ENCODE peak calls at places on chromosomes 3 and 15, in eight cellular contexts. T is astrocyte; F is colonic mucosa; Z is CD8-positive, alpha-beta memory T cell; S is trophoblast cell; E is IMR-90; A is ovary; K is HCT116. D is an unnamed sample. For H3K4me1, the result is how much of the 10 kb centered on the place peaks cover.

GRCh38 chr3:149646181-149646766 is 11.6 kb downstream of the WWTR1 start:
- DNase-seq in T (peak), F (no peak), Z (no peak), S (peak), E (peak), A (no peak), K (peak), D (no peak)

GRCh38 chr3:184785856-184786255 is 26.1 kb upstream of the VPS8 start:
- DNase-seq in T (no peak), F (no peak), Z (no peak), S (no peak), E (no peak), A (no peak), K (no peak), D (peak)

GRCh38 chr15:81296673-81297072 is 27.3 kb downstream of the STARD5 start:
- DNase-seq in T (no peak), F (peak), Z (peak), S (peak), E (no peak), A (no peak), K (no peak), D (peak)

GRCh38 chr3:197368330-197368729 is 69.9 kb upstream of the DLG1 start:
- DNase-seq in T (peak), F (no peak), Z (no peak), S (no peak), E (no peak), A (no peak), K (no peak), D (no peak)

GRCh38 chr3:188266581-188267274 is 112.8 kb downstream of the LPP start:
- DNase-seq in T (peak), F (no peak), Z (no peak), S (peak), E (peak), A (no peak), K (no peak), D (no peak)

GRCh38 chr15:90822204-90822955 is 46.0 kb upstream of the FURIN start:
- DNase-seq in T (no peak), F (no peak), Z (no peak), S (no peak), E (no peak), A (no peak), K (no peak), D (no peak)

GRCh38 chr3:126191246-126191645 is 10.9 kb upstream of the ALDH1L1 start:
- DNase-seq in T (no peak), F (no peak), Z (no peak), S (peak), E (no peak), A (no peak), K (no peak), D (no peak)

GRCh38 chr3:194489736-194490612 is 3.2 kb upstream of the ATP13A3 start:
- DNase-seq in T (peak), F (no peak), Z (no peak), S (peak), E (peak), A (no peak), K (no peak), D (no peak)

GRCh38 chr15:97446138-97446537 is 514.4 kb upstream of the ARRDC4 start:
- DNase-seq in T (no peak), F (no peak), Z (no peak), S (peak), E (no peak), A (no peak), K (no peak), D (no peak)

GRCh38 chr3:7188551-7188950 is 327.6 kb downstream of the GRM7 start:
- DNase-seq in T (peak), F (no peak), Z (no peak), S (peak), E (no peak), A (no peak), K (no peak), D (no peak)

DNA sequence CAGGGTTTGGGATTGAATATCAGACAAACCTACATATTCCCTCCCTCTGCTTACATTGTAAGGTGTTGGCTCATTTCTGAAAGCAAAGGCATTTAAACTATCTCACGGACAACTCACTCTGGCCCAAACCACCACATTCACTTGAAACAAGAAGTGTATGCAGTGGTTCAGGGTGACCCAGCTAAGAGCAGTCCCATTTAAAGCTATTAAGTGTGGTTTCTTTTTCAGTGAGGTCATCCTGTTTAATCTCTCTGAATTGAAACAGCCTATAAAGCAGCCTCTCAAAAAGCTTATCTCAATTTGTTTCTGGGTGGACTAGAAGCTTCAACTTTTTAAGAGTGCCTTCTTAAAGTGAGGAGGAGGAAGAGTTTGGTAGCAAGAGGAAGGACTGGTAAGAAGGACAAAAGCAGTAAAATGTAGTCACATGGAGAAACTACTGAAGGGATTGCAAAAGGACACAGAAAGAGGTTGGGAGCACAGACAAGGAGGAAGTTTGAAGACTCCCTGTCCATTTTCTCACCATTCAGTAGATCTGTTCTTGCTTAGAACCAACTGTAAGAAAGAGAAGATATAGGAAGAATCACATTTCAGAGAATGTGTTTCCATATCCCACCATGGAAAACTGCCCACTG is 151.6 kb downstream of the TMCO5A start:
- DNase-seq in T (peak), F (no peak), Z (no peak), S (no peak), E (peak), A (no peak), K (no peak), D (no peak)
- H3K4me3 ChIP-seq in T (no peak), F (no peak), Z (no peak), S (no peak), E (no peak), A (no peak), K (no peak), D (no peak)

DNA sequence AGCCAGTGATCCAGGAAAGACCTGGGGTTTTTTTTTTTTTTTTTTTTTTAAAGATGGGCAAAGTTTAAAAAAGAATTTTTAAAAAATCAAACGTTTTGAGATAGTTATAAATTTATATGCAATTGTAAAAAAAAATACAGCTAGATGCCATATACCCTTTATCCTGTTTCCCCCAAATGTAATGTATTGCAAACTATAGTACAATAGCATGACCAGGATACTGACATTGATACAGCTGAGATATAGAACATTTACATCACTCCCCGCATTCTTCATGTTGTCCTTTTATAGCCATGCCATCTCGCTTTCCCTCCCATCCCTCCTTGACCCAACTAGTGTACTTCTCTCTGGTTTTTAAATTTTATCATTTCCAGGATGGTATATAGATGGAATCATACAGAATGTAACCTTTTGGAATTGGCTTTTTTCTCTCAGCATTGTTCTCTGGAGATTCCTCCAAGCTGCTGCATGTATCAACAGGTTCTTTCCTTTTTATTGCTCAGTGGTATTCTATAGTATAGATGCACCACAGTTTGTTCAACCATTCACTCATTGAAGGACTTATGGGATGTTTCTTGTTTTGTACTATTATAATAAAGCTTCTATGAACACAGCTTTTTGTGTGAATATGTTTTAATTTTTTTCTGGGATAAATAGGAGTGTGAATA is 104.9 kb downstream of the CGNL1 start:
- DNase-seq in T (no peak), F (no peak), Z (no peak), S (no peak), E (no peak), A (no peak), K (no peak), D (no peak)
- H3K4me1 ChIP-seq in T (under half), F (under half), Z (under half), S (under half), E (under half), A (under half), K (under half), D (under half)

GRCh38 chr3:172021859-172022258 is 17.5 kb upstream of the FNDC3B start:
- DNase-seq in T (no peak), F (no peak), Z (no peak), S (no peak), E (no peak), A (no peak), K (no peak), D (no peak)
- H3K4me3 ChIP-seq in T (no peak), F (no peak), Z (no peak), S (no peak), E (no peak), A (no peak), K (no peak), D (no peak)

DNA sequence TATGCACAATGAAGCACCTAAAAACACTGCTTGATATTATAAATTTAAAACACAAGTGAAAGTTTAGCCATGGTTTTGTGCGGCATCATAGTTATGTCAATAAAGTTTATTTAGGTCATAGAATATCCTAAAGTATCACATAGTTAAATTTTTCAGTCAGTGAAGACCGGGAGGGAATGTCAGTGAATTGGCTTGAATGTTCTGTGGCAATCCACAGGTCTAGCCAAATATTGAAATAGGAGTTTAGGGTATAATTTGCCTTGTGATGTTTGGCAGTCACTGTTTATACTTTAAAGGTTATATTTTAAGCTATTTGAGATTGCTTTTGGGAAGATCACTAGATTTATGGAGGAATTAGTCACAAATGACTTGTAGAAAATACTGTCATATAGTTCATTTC is 79.7 kb upstream of the FLNB start:
- DNase-seq in T (no peak), F (no peak), Z (no peak), S (no peak), E (no peak), A (no peak), K (no peak), D (no peak)
- H3K4me1 ChIP-seq in T (under half), F (under half), Z (under half), S (under half), E (under half), A (under half), K (under half), D (under half)

DNA sequence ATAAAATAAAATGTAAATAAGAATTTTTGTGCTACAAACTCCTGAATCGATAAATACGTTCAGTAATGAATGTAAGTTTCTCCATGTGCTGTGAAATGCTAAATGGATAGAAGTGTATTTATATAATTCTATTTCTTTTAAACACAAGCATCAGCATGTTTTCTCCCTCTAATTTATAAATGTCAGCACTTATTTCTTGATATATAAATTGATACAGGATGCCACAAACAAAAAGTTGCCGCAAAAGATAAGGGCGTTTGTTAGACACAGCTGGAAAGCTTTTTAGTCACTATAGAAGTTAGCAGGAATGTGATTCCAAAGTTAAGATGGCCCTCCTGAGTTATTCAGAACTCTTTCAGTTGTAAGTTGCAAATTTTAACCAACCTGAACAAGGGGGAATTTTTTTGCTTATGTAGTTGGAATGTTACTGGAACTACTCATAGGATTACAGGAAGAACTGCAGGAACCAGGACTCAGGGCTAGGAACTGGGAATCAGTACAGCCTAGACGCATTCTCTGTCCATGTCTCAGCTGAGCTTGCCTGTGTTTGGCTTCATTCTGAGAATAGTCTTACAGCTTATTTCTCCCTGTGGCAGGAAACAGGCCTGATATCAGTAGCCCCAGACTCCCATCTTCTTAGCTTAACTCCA is 166.3 kb downstream of the VGLL4 start:
- DNase-seq in T (peak), F (no peak), Z (no peak), S (peak), E (peak), A (no peak), K (no peak), D (no peak)
- H3K4me3 ChIP-seq in T (no peak), F (no peak), Z (no peak), S (no peak), E (no peak), A (no peak), K (no peak), D (no peak)

DNA sequence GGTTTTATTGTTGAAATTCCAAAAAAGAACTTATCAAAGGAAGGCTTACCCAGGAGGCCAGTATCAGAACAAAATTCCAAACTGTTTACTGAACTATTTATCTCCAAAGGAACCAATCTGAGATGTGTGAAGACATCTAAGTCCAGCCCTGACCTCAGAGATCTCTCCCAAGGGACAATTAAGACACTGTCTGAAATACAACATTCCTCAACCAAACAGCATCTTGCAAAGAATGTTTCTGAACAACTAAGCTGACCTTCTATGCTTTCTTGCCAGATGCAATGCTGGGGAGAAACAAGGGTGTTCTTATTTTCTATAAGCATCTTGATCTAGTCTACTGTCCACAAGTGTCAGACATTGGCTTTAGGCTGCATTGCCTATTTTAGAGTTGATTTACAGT is 13.6 kb downstream of the PDZRN3 start:
- DNase-seq in T (peak), F (no peak), Z (no peak), S (peak), E (peak), A (no peak), K (no peak), D (no peak)
- H3K4me1 ChIP-seq in T (under half), F (under half), Z (under half), S (under half), E (under half), A (under half), K (under half), D (under half)

D was measured in aorta.